ENCODE peak calls at places on chromosomes 6 and 20, in seven cellular contexts. E, Q, Z, P, Y, X and A are unnamed samples.

GRCh38 chr20:14712302-14712739 is 374.9 kb upstream of the FLRT3 start:
- DNase-seq in X (no peak), P (peak; percentile 15), E (no peak), Z (no peak), Y (no peak), Q (no peak), A (no peak)

GRCh38 chr6:43644940-43645612 is at the start of gene RSPH9:
- DNase-seq in P (no peak), Z (peak; percentile 96), E (peak; percentile 63), Y (peak; percentile 83), Q (no peak), X (peak; percentile 82), A (peak; percentile 83)

GRCh38 chr6:31901415-31901952 is 402 bp downstream of the ZBTB12 start:
- DNase-seq in E (peak; percentile 57), P (no peak), Z (peak; percentile 68), Y (peak; percentile 86), Q (no peak), X (peak; percentile 68), A (peak; percentile 41)

GRCh38 chr6:20564777-20565176 is 30.5 kb downstream of the CDKAL1 start:
- DNase-seq in P (no peak), Y (no peak), X (no peak), E (no peak), Z (no peak), Q (no peak), A (no peak)

GRCh38 chr6:107571354-107571753 is 81.4 kb downstream of the SOBP start:
- DNase-seq in Y (no peak), P (no peak), X (no peak), Z (no peak), E (no peak), Q (no peak), A (no peak)

GRCh38 chr6:158810149-158811095 is 8.7 kb downstream of the EZR start:
- DNase-seq in E (no peak), Y (no peak), Z (no peak), X (no peak), Q (no peak), P (no peak), A (no peak)

GRCh38 chr20:48194578-48194977 is 409.3 kb upstream of the SULF2 start:
- DNase-seq in Q (no peak), X (no peak), Z (no peak), E (no peak), Y (no peak), P (no peak), A (no peak)

GRCh38 chr20:32454164-32455145 is 96.3 kb downstream of the ASXL1 start:
- DNase-seq in P (no peak), Q (no peak), Y (peak; percentile 58), E (no peak), Z (no peak), X (no peak), A (no peak)

GRCh38 chr6:122459240-122459639 is 12.4 kb downstream of the SERINC1 start:
- DNase-seq in E (no peak), Q (no peak), Y (no peak), P (no peak), X (no peak), Z (no peak), A (no peak)

GRCh38 chr20:2814587-2815051 is at the start of gene C20orf141:
- DNase-seq in Z (no peak), Y (no peak), Q (no peak), P (peak; percentile 50), X (peak; percentile 27), E (no peak), A (no peak)

GRCh38 chr20:17622086-17622850 is 52.4 kb downstream of the DSTN start:
- DNase-seq in P (no peak), E (peak; percentile 21), Y (peak; percentile 44), Z (no peak), X (peak; percentile 3), Q (no peak), A (peak; percentile 10)

GRCh38 chr6:25223421-25224052 is 55.6 kb upstream of the CARMIL1 start:
- DNase-seq in Y (no peak), P (peak; percentile 45), E (peak; percentile 70), Q (peak; percentile 54), X (peak; percentile 78), Z (peak; percentile 73), A (peak; percentile 34)

GRCh38 chr6:134739299-134740090 is 210.4 kb downstream of the ALDH8A1 start:
- DNase-seq in E (no peak), X (no peak), Q (no peak), Y (no peak), P (no peak), Z (no peak), A (no peak)

GRCh38 chr6:101086473-101086872 is 205.3 kb upstream of the ASCC3 start:
- DNase-seq in P (no peak), X (no peak), Q (no peak), E (no peak), Z (no peak), Y (no peak), A (no peak)

GRCh38 chr6:39926668-39927067 is 7.6 kb downstream of the MOCS1 start:
- DNase-seq in X (no peak), P (no peak), Z (no peak), E (no peak), Q (no peak), Y (no peak), A (no peak)

GRCh38 chr6:36613200-36613995 is 19.2 kb downstream of the SRSF3 start:
- DNase-seq in Y (peak; percentile 39), X (no peak), Z (no peak), E (no peak), Q (no peak), P (no peak), A (peak; percentile 2)

GRCh38 chr20:32467506-32468312 is 109.6 kb downstream of the ASXL1 start:
- DNase-seq in X (peak; percentile 82), P (no peak), Q (no peak), Y (no peak), E (peak; percentile 57), Z (no peak), A (peak; percentile 57)

GRCh38 chr6:144416773-144417172 is 131.6 kb downstream of the UTRN start:
- DNase-seq in Y (no peak), P (no peak), X (no peak), Z (no peak), Q (no peak), E (no peak), A (no peak)

GRCh38 chr20:39893013-39893685 is 795.9 kb downstream of the MAFB start:
- DNase-seq in Y (no peak), E (no peak), P (no peak), Q (no peak), Z (no peak), X (no peak), A (no peak)

GRCh38 chr6:40996591-40997247 is 42.3 kb downstream of the UNC5CL start:
- DNase-seq in X (peak; percentile 8), P (no peak), Y (no peak), Z (no peak), E (peak; percentile 28), Q (peak; percentile 69), A (no peak)

GRCh38 chr6:27791182-27791939 is 120.8 kb downstream of the OR2B2 start:
- DNase-seq in Z (peak; percentile 82), X (peak; percentile 54), Y (peak; percentile 80), Q (peak; percentile 76), E (peak; percentile 43), P (peak; percentile 88), A (no peak)

GRCh38 chr6:167094820-167095637 is 27.9 kb upstream of the CCR6 start:
- DNase-seq in X (no peak), Q (no peak), P (no peak), Z (no peak), E (no peak), Y (no peak), A (no peak)

GRCh38 chr6:119133400-119133799 is 54.9 kb upstream of the FAM184A start:
- DNase-seq in Y (no peak), E (no peak), P (no peak), Q (no peak), X (no peak), Z (no peak), A (no peak)

GRCh38 chr6:119140471-119141165 is 62.2 kb upstream of the FAM184A start:
- DNase-seq in Q (no peak), X (no peak), P (no peak), E (no peak), Y (no peak), Z (peak; percentile 22), A (no peak)

GRCh38 chr6:119134752-119135151 is 56.3 kb upstream of the FAM184A start:
- DNase-seq in Q (no peak), X (no peak), Y (no peak), P (no peak), Z (no peak), E (no peak), A (no peak)

GRCh38 chr6:119138906-119139541 is 60.6 kb upstream of the FAM184A start:
- DNase-seq in Y (no peak), E (no peak), X (no peak), Z (no peak), Q (no peak), P (no peak), A (no peak)

GRCh38 chr6:119137194-119138072 is 59.0 kb upstream of the FAM184A start:
- DNase-seq in Z (no peak), Y (no peak), E (no peak), P (no peak), X (no peak), Q (no peak), A (no peak)
- TF ChIP-seq POLR2AphosphoS5 in Z (no peak), Y (no peak), E (no peak), P (no peak), X (no peak), Q (no peak), A (no peak)

GRCh38 chr6:138250513-138251247 is 32.4 kb upstream of the PBOV1 start:
- DNase-seq in X (no peak), Z (no peak), E (peak; percentile 85), P (no peak), Q (no peak), Y (no peak), A (peak; percentile 22)

GRCh38 chr6:138250053-138250452 is 31.8 kb upstream of the PBOV1 start:
- DNase-seq in Y (no peak), X (no peak), Q (no peak), E (no peak), Z (no peak), P (no peak), A (no peak)

GRCh38 chr6:138257638-138258040 is 39.3 kb upstream of the PBOV1 start:
- DNase-seq in Y (no peak), P (no peak), Z (no peak), Q (peak; percentile 68), E (no peak), X (no peak), A (no peak)

GRCh38 chr6:138255443-138255842 is 37.2 kb upstream of the PBOV1 start:
- DNase-seq in Y (no peak), Q (no peak), P (no peak), X (no peak), Z (no peak), E (no peak), A (peak; percentile 71)

GRCh38 chr6:138253731-138254130 is 35.4 kb upstream of the PBOV1 start:
- DNase-seq in Y (no peak), E (no peak), Z (no peak), Q (no peak), P (no peak), X (no peak), A (no peak)
- H3K4me3 ChIP-seq in Y (no peak overlapping the region), E (no peak overlapping the region), Z (no peak overlapping the region), Q (no peak overlapping the region), P (no peak overlapping the region), X (no peak overlapping the region), A (no peak overlapping the region)

GRCh38 chr6:33213166-33213988 is 5.1 kb downstream of the RING1 start:
- DNase-seq in Q (no peak), Y (no peak), P (no peak), X (no peak), E (no peak), Z (peak; percentile 79), A (peak; percentile 86)
- TF ChIP-seq POLR2AphosphoS5 in Q (no peak), Y (peak; percentile 4), P (peak; percentile 59), X (no peak), E (no peak), Z (no peak), A (no peak)

GRCh38 chr6:3443221-3443515 is 13.7 kb downstream of the SLC22A23 start:
- DNase-seq in E (no peak), Z (no peak), Y (no peak), Q (no peak), X (no peak), P (no peak), A (no peak)
- H3K4me3 ChIP-seq in E (no peak overlapping the region), Z (no peak overlapping the region), Y (no peak overlapping the region), Q (no peak overlapping the region), X (no peak overlapping the region), P (no peak overlapping the region), A (no peak overlapping the region)